ENCODE peak calls at places on chromosomes 4 and X, in six cellular contexts. A is OCI-LY7, M is SK-N-SH, D is PC-3, C is HCT116, E is MM.1S. K is an unnamed sample.

GRCh38 chrX:18899796-18900380 is 84.0 kb downstream of the PHKA2 start:
- DNase-seq in A (no peak), M (peak; percentile 87), D (no peak), C (no peak), E (no peak), K (peak; percentile 29)

GRCh38 chr4:24796632-24797031 is 1.3 kb downstream of the SOD3 start:
- DNase-seq in A (no peak), M (no peak), D (no peak), C (no peak), E (no peak), K (no peak)

GRCh38 chrX:43581167-43581566 is 74.9 kb upstream of the MAOA start:
- DNase-seq in A (no peak), M (no peak), D (no peak), C (no peak), E (no peak), K (no peak)

GRCh38 chr4:55358668-55359067 is 12.6 kb downstream of the SRD5A3 start:
- DNase-seq in A (peak; percentile 30), M (no peak), D (peak; percentile 83), C (peak; percentile 50), E (no peak), K (no peak)

GRCh38 chr4:17091104-17091503 is 192.7 kb upstream of the LDB2 start:
- DNase-seq in A (no peak), M (no peak), D (no peak), C (no peak), E (no peak), K (no peak)

GRCh38 chrX:47232803-47233332 is at the start of gene USP11:
- DNase-seq in A (peak; percentile 78), M (peak; percentile 78), D (peak; percentile 17), C (no peak), E (no peak), K (peak; percentile 83)

GRCh38 chr4:153205757-153206156 is 1.5 kb downstream of the TRIM2 start:
- DNase-seq in A (no peak), M (no peak), D (peak; percentile 76), C (peak; percentile 92), E (no peak), K (peak; percentile 92)

GRCh38 chrX:150566734-150567182 is 1.7 kb upstream of the MTM1 start:
- DNase-seq in A (no peak), M (no peak), D (no peak), C (no peak), E (no peak), K (no peak)

GRCh38 chr4:88177981-88178632 is 19.7 kb upstream of the ABCG2 start:
- DNase-seq in A (no peak), M (no peak), D (peak; percentile 81), C (peak; percentile 34), E (peak; percentile 93), K (peak; percentile 76)

GRCh38 chrX:104098151-104098808 is 14.0 kb upstream of the ZCCHC18 start:
- DNase-seq in A (peak; percentile 67), M (peak; percentile 52), D (peak; percentile 66), C (peak; percentile 60), E (peak; percentile 70), K (peak; percentile 72)

GRCh38 chr4:97038146-97038516 is 1105.1 kb downstream of the STPG2 start:
- DNase-seq in A (no peak), M (no peak), D (no peak), C (no peak), E (no peak), K (no peak)

GRCh38 chrX:54045563-54046228 is 1.4 kb upstream of the PHF8 start:
- DNase-seq in A (no peak), M (no peak), D (no peak), C (no peak), E (no peak), K (no peak)

GRCh38 chrX:21905209-21905735 is 35.2 kb upstream of the SMS start:
- DNase-seq in A (no peak), M (no peak), D (no peak), C (no peak), E (no peak), K (no peak)

GRCh38 chr4:86543560-86544312 is 50.4 kb upstream of the PTPN13 start:
- DNase-seq in A (no peak), M (no peak), D (no peak), C (no peak), E (no peak), K (no peak)
- TF ChIP-seq EZH2phosphoT487 in A (no peak), M (no peak), D (no peak), C (no peak), E (no peak), K (no peak)

DNA sequence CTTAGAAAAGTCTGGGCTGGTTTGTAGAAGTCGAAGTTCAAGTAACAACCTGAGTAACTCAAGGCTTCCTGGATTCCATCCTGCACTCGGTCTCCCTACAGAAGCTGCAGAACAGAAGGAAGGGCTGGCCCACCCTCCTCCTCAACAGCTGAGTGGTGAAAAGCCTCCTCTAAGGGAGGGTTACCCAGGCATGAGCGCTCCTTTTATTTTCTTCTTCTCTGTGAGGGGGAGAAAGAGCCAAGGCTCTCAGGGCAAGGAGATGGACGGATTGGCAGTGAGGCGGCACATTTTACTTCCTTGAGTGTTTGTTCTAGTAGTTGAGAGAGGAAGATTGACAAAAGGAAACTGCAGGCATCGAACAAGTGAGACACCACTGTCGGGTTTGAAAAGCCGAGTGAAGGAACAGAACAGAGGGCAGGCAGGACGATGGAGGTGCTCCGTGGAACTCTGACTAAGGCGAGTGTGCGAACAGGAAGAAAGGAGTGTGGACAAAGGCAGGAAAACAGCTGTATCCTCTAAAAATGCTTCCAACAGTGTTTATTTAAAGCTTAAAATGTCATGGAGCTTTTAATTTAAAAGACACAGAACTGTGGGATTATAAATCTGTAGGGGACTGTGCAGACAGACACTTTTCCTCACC is 38.4 kb upstream of the STS start:
- DNase-seq in A (peak; percentile 59), M (no peak), D (no peak), C (no peak), E (no peak), K (no peak)
- H3K27ac ChIP-seq in A (peak overlapping the region; percentile 100), M (no peak overlapping the region), D (no peak overlapping the region), C (no peak overlapping the region), E (no peak overlapping the region), K (peak overlapping the region; percentile 65)

GRCh38 chrX:154712781-154713391 is 38.0 kb downstream of the GAB3 start:
- DNase-seq in A (no peak), M (no peak), D (peak; percentile 83), C (no peak), E (peak; percentile 65), K (no peak)
- TF ChIP-seq EZH2phosphoT487 in A (no peak), M (no peak), D (no peak), C (no peak), E (no peak), K (no peak)

GRCh38 chr4:157012296-157012695 is 40.7 kb upstream of the PDGFC start:
- DNase-seq in A (no peak), M (no peak), D (no peak), C (no peak), E (no peak), K (no peak)
- H3K27ac ChIP-seq in A (no peak overlapping the region), M (peak overlapping the region; percentile 41), D (no peak overlapping the region), C (no peak overlapping the region), E (no peak overlapping the region), K (no peak overlapping the region)

DNA sequence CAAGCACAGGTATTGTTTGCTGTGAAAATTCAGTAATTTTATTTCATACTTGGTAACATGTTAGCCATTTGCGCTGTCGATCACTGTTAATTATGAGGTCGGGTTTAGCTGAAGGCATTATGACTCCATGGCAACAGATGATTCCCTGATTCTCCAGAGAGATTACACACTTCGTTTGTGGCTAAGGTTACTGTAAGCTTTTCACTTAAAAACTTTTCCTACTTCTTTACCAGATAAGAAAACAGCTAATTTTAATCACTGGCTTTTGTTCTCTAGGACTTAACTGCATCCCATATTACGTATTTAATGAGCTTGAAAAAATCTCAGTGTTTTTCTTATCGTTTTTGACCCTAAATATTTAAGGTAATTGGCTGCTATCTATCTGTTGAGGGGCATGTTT is 2.1 kb downstream of the GSTCD start:
- DNase-seq in A (no peak), M (peak; percentile 38), D (peak; percentile 42), C (no peak), E (no peak), K (no peak)
- TF ChIP-seq EZH2phosphoT487 in A (no peak), M (no peak), D (no peak), C (no peak), E (no peak), K (no peak)

GRCh38 chrX:23003121-23003520 is 3.4 kb downstream of the DDX53 start:
- DNase-seq in A (no peak), M (no peak), D (peak; percentile 20), C (no peak), E (no peak), K (no peak)

GRCh38 chrX:22999696-23000223 is at the start of gene DDX53:
- DNase-seq in A (no peak), M (no peak), D (no peak), C (no peak), E (no peak), K (no peak)
- H3K27ac ChIP-seq in A (no peak within 1 kb of the TSS), M (no peak within 1 kb of the TSS), D (no peak within 1 kb of the TSS), C (no peak within 1 kb of the TSS), E (no peak within 1 kb of the TSS), K (no peak within 1 kb of the TSS)

DNA sequence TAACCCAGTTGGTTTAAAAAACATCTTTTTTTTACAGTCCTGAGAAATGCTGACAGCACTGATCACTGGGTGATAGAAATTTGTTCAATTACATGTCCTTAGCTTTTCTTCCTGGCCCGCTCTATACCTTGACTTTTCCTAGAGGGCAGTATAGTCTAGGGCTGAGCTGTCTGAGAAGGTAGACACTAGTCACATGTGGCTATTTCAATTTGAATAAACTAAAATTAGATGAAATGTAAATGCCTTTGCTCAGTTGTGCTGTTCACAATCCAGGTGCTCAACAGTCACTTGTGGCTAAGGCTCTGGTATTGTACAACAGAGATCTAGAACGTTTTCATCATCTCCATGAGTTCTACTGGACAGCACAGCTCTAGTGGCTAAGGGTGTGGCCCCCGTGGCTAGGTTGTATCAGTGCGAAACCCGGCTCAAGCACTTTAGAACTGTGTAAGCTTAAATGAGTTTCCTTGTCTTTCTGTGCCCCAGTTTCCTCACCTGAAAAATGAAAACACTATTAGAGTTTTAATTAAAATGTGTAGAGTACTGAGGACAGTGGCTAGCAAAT is 111.6 kb upstream of the WDR17 start:
- DNase-seq in A (peak; percentile 73), M (no peak), D (peak; percentile 35), C (no peak), E (peak; percentile 65), K (no peak)
- TF ChIP-seq EZH2phosphoT487 in A (no peak), M (no peak), D (no peak), C (no peak), E (no peak), K (no peak)

GRCh38 chr4:3304831-3305609 is 12.2 kb downstream of the RGS12 start:
- DNase-seq in A (no peak), M (peak; percentile 76), D (no peak), C (no peak), E (no peak), K (peak; percentile 40)
- H3K27ac ChIP-seq in A (peak overlapping the region; percentile 12), M (peak overlapping the region; percentile 32), D (no peak overlapping the region), C (no peak overlapping the region), E (no peak overlapping the region), K (no peak overlapping the region)

DNA sequence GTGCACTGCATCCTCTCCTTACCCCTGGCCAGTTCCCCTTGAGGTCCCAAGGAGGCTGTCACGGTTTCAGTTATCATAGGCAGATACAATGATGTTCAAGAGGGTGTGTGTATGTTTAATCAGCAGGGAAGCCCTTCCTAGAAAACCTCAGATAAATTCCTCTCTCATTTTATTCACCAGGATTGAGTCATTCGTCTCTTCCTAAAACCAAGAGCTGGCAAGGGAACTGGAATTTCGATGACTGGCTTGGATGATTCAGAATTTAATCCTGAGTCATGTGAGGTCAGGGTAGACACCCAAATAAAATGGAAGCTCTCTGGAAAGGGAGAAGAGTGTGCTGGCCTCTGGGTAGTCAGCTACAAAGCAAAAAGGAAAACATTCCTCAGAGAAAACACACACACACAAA is 106.2 kb upstream of the RAPGEF2 start:
- DNase-seq in A (no peak), M (no peak), D (peak; percentile 97), C (peak; percentile 93), E (no peak), K (peak; percentile 34)
- TF ChIP-seq EZH2phosphoT487 in A (no peak), M (no peak), D (no peak), C (no peak), E (no peak), K (no peak)

K was measured in hepatocyte.